ENCODE peak calls at places on chromosomes 7 and 10, in seven cellular contexts. One of them, this sample, is unnamed.

GRCh38 chr10:45373783-45374450 is at the start of gene ALOX5:
- DNase-seq in tibial nerve: no peak
- DNase-seq in stimulated activated CD4-positive, alpha-beta T cell treated with anti-CD3 and anti-CD28 coated beads, Interleukin-4, amount 100 ng/mL, for 4 hours: peak; percentile 32
- DNase-seq in progenitor cell of endocrine pancreas: peak; percentile 44
- DNase-seq in AG04450: no peak
- DNase-seq in fibroblast of mammary gland: no peak
- DNase-seq in amniotic epithelial cell: no peak
- DNase-seq in this sample: peak; percentile 76

GRCh38 chr7:74068378-74069085 is 15.1 kb upstream of the LIMK1 start:
- DNase-seq in tibial nerve: no peak
- DNase-seq in stimulated activated CD4-positive, alpha-beta T cell treated with anti-CD3 and anti-CD28 coated beads, Interleukin-4, amount 100 ng/mL, for 4 hours: no peak
- DNase-seq in progenitor cell of endocrine pancreas: no peak
- DNase-seq in AG04450: no peak
- DNase-seq in fibroblast of mammary gland: no peak
- DNase-seq in amniotic epithelial cell: no peak
- DNase-seq in this sample: no peak

GRCh38 chr7:55569797-55570196 is 2.5 kb downstream of the VOPP1 start:
- DNase-seq in tibial nerve: no peak
- DNase-seq in stimulated activated CD4-positive, alpha-beta T cell treated with anti-CD3 and anti-CD28 coated beads, Interleukin-4, amount 100 ng/mL, for 4 hours: peak; percentile 20
- DNase-seq in progenitor cell of endocrine pancreas: no peak
- DNase-seq in AG04450: no peak
- DNase-seq in fibroblast of mammary gland: no peak
- DNase-seq in amniotic epithelial cell: no peak
- DNase-seq in this sample: no peak

GRCh38 chr7:157538735-157539134 is 201.9 kb downstream of the DNAJB6 start:
- DNase-seq in tibial nerve: no peak
- DNase-seq in stimulated activated CD4-positive, alpha-beta T cell treated with anti-CD3 and anti-CD28 coated beads, Interleukin-4, amount 100 ng/mL, for 4 hours: no peak
- DNase-seq in progenitor cell of endocrine pancreas: no peak
- DNase-seq in AG04450: no peak
- DNase-seq in fibroblast of mammary gland: no peak
- DNase-seq in amniotic epithelial cell: no peak
- DNase-seq in this sample: no peak

GRCh38 chr10:34979938-34980337 is 110.2 kb downstream of the CUL2 start:
- DNase-seq in tibial nerve: no peak
- DNase-seq in stimulated activated CD4-positive, alpha-beta T cell treated with anti-CD3 and anti-CD28 coated beads, Interleukin-4, amount 100 ng/mL, for 4 hours: no peak
- DNase-seq in progenitor cell of endocrine pancreas: no peak
- DNase-seq in AG04450: no peak
- DNase-seq in fibroblast of mammary gland: no peak
- DNase-seq in amniotic epithelial cell: no peak
- DNase-seq in this sample: no peak

GRCh38 chr7:67813621-67814292 is 817.1 kb downstream of the TYW1 start:
- DNase-seq in tibial nerve: no peak
- DNase-seq in stimulated activated CD4-positive, alpha-beta T cell treated with anti-CD3 and anti-CD28 coated beads, Interleukin-4, amount 100 ng/mL, for 4 hours: no peak
- DNase-seq in progenitor cell of endocrine pancreas: no peak
- DNase-seq in AG04450: no peak
- DNase-seq in fibroblast of mammary gland: no peak
- DNase-seq in amniotic epithelial cell: no peak
- DNase-seq in this sample: no peak

GRCh38 chr10:132414402-132415016 is 17.5 kb downstream of the PWWP2B start:
- DNase-seq in tibial nerve: no peak
- DNase-seq in stimulated activated CD4-positive, alpha-beta T cell treated with anti-CD3 and anti-CD28 coated beads, Interleukin-4, amount 100 ng/mL, for 4 hours: no peak
- DNase-seq in progenitor cell of endocrine pancreas: no peak
- DNase-seq in AG04450: no peak
- DNase-seq in fibroblast of mammary gland: no peak
- DNase-seq in amniotic epithelial cell: no peak
- DNase-seq in this sample: no peak

GRCh38 chr10:113539789-113540188 is 13.1 kb upstream of the HABP2 start:
- DNase-seq in tibial nerve: peak; percentile 10
- DNase-seq in stimulated activated CD4-positive, alpha-beta T cell treated with anti-CD3 and anti-CD28 coated beads, Interleukin-4, amount 100 ng/mL, for 4 hours: no peak
- DNase-seq in progenitor cell of endocrine pancreas: no peak
- DNase-seq in AG04450: no peak
- DNase-seq in fibroblast of mammary gland: peak; percentile 68
- DNase-seq in amniotic epithelial cell: no peak
- DNase-seq in this sample: no peak

GRCh38 chr7:27151341-27151944 is 940 bp downstream of the HOXA3 start:
- DNase-seq in tibial nerve: no peak
- DNase-seq in stimulated activated CD4-positive, alpha-beta T cell treated with anti-CD3 and anti-CD28 coated beads, Interleukin-4, amount 100 ng/mL, for 4 hours: no peak
- DNase-seq in progenitor cell of endocrine pancreas: no peak
- DNase-seq in AG04450: no peak
- DNase-seq in fibroblast of mammary gland: peak; percentile 22
- DNase-seq in amniotic epithelial cell: no peak
- DNase-seq in this sample: peak; percentile 54

GRCh38 chr10:118800920-118801319 is 46.1 kb upstream of the CACUL1 start:
- DNase-seq in tibial nerve: peak; percentile 20
- DNase-seq in stimulated activated CD4-positive, alpha-beta T cell treated with anti-CD3 and anti-CD28 coated beads, Interleukin-4, amount 100 ng/mL, for 4 hours: no peak
- DNase-seq in progenitor cell of endocrine pancreas: no peak
- DNase-seq in AG04450: no peak
- DNase-seq in fibroblast of mammary gland: peak; percentile 19
- DNase-seq in amniotic epithelial cell: peak; percentile 15
- DNase-seq in this sample: peak; percentile 23

GRCh38 chr7:11021468-11021867 is 47.8 kb downstream of the PHF14 start:
- DNase-seq in tibial nerve: no peak
- DNase-seq in stimulated activated CD4-positive, alpha-beta T cell treated with anti-CD3 and anti-CD28 coated beads, Interleukin-4, amount 100 ng/mL, for 4 hours: no peak
- DNase-seq in progenitor cell of endocrine pancreas: no peak
- DNase-seq in AG04450: no peak
- DNase-seq in fibroblast of mammary gland: no peak
- DNase-seq in amniotic epithelial cell: no peak
- DNase-seq in this sample: no peak

GRCh38 chr10:26860026-26860541 is 674 bp downstream of the ABI1 start:
- DNase-seq in tibial nerve: peak; percentile 42
- DNase-seq in stimulated activated CD4-positive, alpha-beta T cell treated with anti-CD3 and anti-CD28 coated beads, Interleukin-4, amount 100 ng/mL, for 4 hours: peak; percentile 62
- DNase-seq in progenitor cell of endocrine pancreas: peak; percentile 57
- DNase-seq in AG04450: peak; percentile 6
- DNase-seq in fibroblast of mammary gland: peak; percentile 77
- DNase-seq in amniotic epithelial cell: peak; percentile 58
- DNase-seq in this sample: peak; percentile 64

GRCh38 chr10:86899128-86899527 is 58.3 kb downstream of the MMRN2 start:
- DNase-seq in tibial nerve: no peak
- DNase-seq in stimulated activated CD4-positive, alpha-beta T cell treated with anti-CD3 and anti-CD28 coated beads, Interleukin-4, amount 100 ng/mL, for 4 hours: no peak
- DNase-seq in progenitor cell of endocrine pancreas: no peak
- DNase-seq in AG04450: no peak
- DNase-seq in fibroblast of mammary gland: no peak
- DNase-seq in amniotic epithelial cell: no peak
- DNase-seq in this sample: no peak

GRCh38 chr7:94394399-94395140 is at the start of gene COL1A2:
- DNase-seq in tibial nerve: peak; percentile 75
- DNase-seq in stimulated activated CD4-positive, alpha-beta T cell treated with anti-CD3 and anti-CD28 coated beads, Interleukin-4, amount 100 ng/mL, for 4 hours: no peak
- DNase-seq in progenitor cell of endocrine pancreas: peak; percentile 31
- DNase-seq in AG04450: peak; percentile 98
- DNase-seq in fibroblast of mammary gland: peak; percentile 98
- DNase-seq in amniotic epithelial cell: peak; percentile 82
- DNase-seq in this sample: peak; percentile 87

GRCh38 chr7:83806538-83806937 is 157.6 kb upstream of the SEMA3E start:
- DNase-seq in tibial nerve: no peak
- DNase-seq in stimulated activated CD4-positive, alpha-beta T cell treated with anti-CD3 and anti-CD28 coated beads, Interleukin-4, amount 100 ng/mL, for 4 hours: no peak
- DNase-seq in progenitor cell of endocrine pancreas: no peak
- DNase-seq in AG04450: no peak
- DNase-seq in fibroblast of mammary gland: no peak
- DNase-seq in amniotic epithelial cell: no peak
- DNase-seq in this sample: no peak

GRCh38 chr10:13306103-13306502 is 6.2 kb upstream of the PHYH start:
- DNase-seq in tibial nerve: no peak
- DNase-seq in stimulated activated CD4-positive, alpha-beta T cell treated with anti-CD3 and anti-CD28 coated beads, Interleukin-4, amount 100 ng/mL, for 4 hours: no peak
- DNase-seq in progenitor cell of endocrine pancreas: no peak
- DNase-seq in AG04450: no peak
- DNase-seq in fibroblast of mammary gland: no peak
- DNase-seq in amniotic epithelial cell: no peak
- DNase-seq in this sample: no peak

GRCh38 chr10:86632009-86632800 is 22.1 kb upstream of the OPN4 start:
- DNase-seq in tibial nerve: no peak
- DNase-seq in stimulated activated CD4-positive, alpha-beta T cell treated with anti-CD3 and anti-CD28 coated beads, Interleukin-4, amount 100 ng/mL, for 4 hours: no peak
- DNase-seq in progenitor cell of endocrine pancreas: peak; percentile 57
- DNase-seq in AG04450: no peak
- DNase-seq in fibroblast of mammary gland: peak; percentile 14
- DNase-seq in amniotic epithelial cell: no peak
- DNase-seq in this sample: peak; percentile 60

GRCh38 chr10:16832351-16833080 is 15.3 kb upstream of the RSU1 start:
- DNase-seq in tibial nerve: no peak
- DNase-seq in stimulated activated CD4-positive, alpha-beta T cell treated with anti-CD3 and anti-CD28 coated beads, Interleukin-4, amount 100 ng/mL, for 4 hours: no peak
- DNase-seq in progenitor cell of endocrine pancreas: no peak
- DNase-seq in AG04450: peak; percentile 63
- DNase-seq in fibroblast of mammary gland: peak; percentile 82
- DNase-seq in amniotic epithelial cell: peak; percentile 86
- DNase-seq in this sample: no peak